ENCODE peak calls at places on chromosomes 1 and 21, in eight cellular contexts. J, T, E, W, F, N, X and O are unnamed samples.

GRCh38 chr1:108668777-108669176 is 7.9 kb upstream of the HENMT1 start:
- DNase-seq in X (no peak), T (no peak), F (no peak), N (no peak), J (no peak), E (no peak), W (no peak), O (no peak)

GRCh38 chr1:233326995-233327937 is at the start of gene MAP3K21:
- DNase-seq in N (peak), J (peak), E (peak), X (peak), F (peak), W (peak), T (peak), O (peak)

GRCh38 chr21:44510508-44511218 is 29.3 kb downstream of the KRTAP10-1 start:
- DNase-seq in N (peak), X (peak), W (peak), T (peak), J (peak), F (peak), E (peak), O (no peak)

GRCh38 chr21:45153358-45154318 is 79.3 kb downstream of the ADARB1 start:
- DNase-seq in N (no peak), W (no peak), J (no peak), E (no peak), X (no peak), T (peak), F (peak), O (no peak)

GRCh38 chr1:106755682-106756406 is 300.6 kb upstream of the PRMT6 start:
- DNase-seq in N (no peak), J (no peak), T (no peak), X (no peak), W (no peak), F (peak), E (no peak), O (peak)

GRCh38 chr1:16026723-16027484 is 5.1 kb downstream of the CLCNKA start:
- DNase-seq in X (peak), T (no peak), E (peak), F (peak), W (peak), N (no peak), J (no peak), O (no peak)

GRCh38 chr1:39333296-39333695 is 128.8 kb downstream of the MACF1 start:
- DNase-seq in T (no peak), F (no peak), N (no peak), W (no peak), X (no peak), J (no peak), E (no peak), O (no peak)

GRCh38 chr1:231550448-231550781 is 21.9 kb downstream of the TSNAX start:
- DNase-seq in J (peak), N (no peak), W (peak), X (no peak), F (peak), T (no peak), E (peak), O (no peak)

GRCh38 chr1:11501491-11501897 is 22.5 kb downstream of the DISP3 start:
- DNase-seq in W (peak), J (no peak), X (peak), E (no peak), N (no peak), F (no peak), T (no peak), O (no peak)

GRCh38 chr1:113326976-113327375 is 63.3 kb upstream of the MAGI3 start:
- DNase-seq in F (no peak), E (no peak), T (no peak), J (no peak), N (no peak), X (no peak), W (no peak), O (no peak)

GRCh38 chr1:154430903-154431302 is 25.8 kb downstream of the IL6R start:
- DNase-seq in T (no peak), N (no peak), X (no peak), W (peak), J (no peak), F (no peak), E (no peak), O (no peak)

GRCh38 chr1:219812491-219813221 is 115.7 kb downstream of the SLC30A10 start:
- DNase-seq in J (peak), E (no peak), W (peak), F (peak), N (no peak), T (no peak), X (no peak), O (peak)

GRCh38 chr1:116314305-116314919 is 58.6 kb upstream of the ATP1A1 start:
- DNase-seq in X (no peak), N (no peak), W (no peak), T (no peak), F (peak), E (no peak), J (no peak), O (no peak)

GRCh38 chr1:64403331-64403730 is 66.6 kb upstream of the CACHD1 start:
- DNase-seq in J (no peak), E (no peak), X (no peak), N (no peak), T (no peak), F (peak), W (no peak), O (no peak)

GRCh38 chr1:16971330-16972209 is 8.8 kb downstream of the MFAP2 start:
- DNase-seq in T (no peak), J (no peak), X (no peak), E (no peak), W (peak), F (peak), N (no peak), O (no peak)

GRCh38 chr1:7454052-7454815 is 316.9 kb upstream of the VAMP3 start:
- DNase-seq in F (peak), J (no peak), T (peak), X (no peak), W (peak), N (no peak), E (no peak), O (no peak)

GRCh38 chr1:155900161-155900560 is 11.0 kb downstream of the RIT1 start:
- DNase-seq in J (no peak), X (no peak), W (no peak), E (no peak), F (no peak), N (no peak), T (no peak), O (no peak)

GRCh38 chr1:58968360-58968952 is 184.6 kb upstream of the JUN start:
- DNase-seq in F (peak), J (peak), T (peak), X (no peak), W (no peak), E (peak), N (peak), O (no peak)

GRCh38 chr1:166184897-166185296 is 18.1 kb upstream of the FAM78B start:
- DNase-seq in W (no peak), T (no peak), E (no peak), J (no peak), X (no peak), F (peak), N (no peak), O (peak)

GRCh38 chr21:31873696-31874599 is 1.1 kb downstream of the HUNK start:
- DNase-seq in X (no peak), W (peak), T (peak), J (peak), F (peak), E (peak), N (peak), O (no peak)